ENCODE peak calls at places on chromosomes 1 and 21, in six cellular contexts. O, Z, G, D, R and B are unnamed samples.

GRCh38 chr1:168520052-168520751 is 23.6 kb downstream of the XCL2 start:
- DNase-seq in O (no peak), Z (no peak), G (no peak), D (peak; percentile 42), R (no peak), B (no peak)

GRCh38 chr1:196732526-196732925 is 42.1 kb upstream of the CFHR3 start:
- DNase-seq in O (no peak), Z (no peak), G (no peak), D (no peak), R (no peak), B (no peak)

GRCh38 chr1:227369102-227369760 is 50.9 kb upstream of the CDC42BPA start:
- DNase-seq in O (no peak), Z (no peak), G (no peak), D (no peak), R (no peak), B (no peak)

GRCh38 chr21:29017639-29018237 is 1.4 kb downstream of the RWDD2B start:
- DNase-seq in O (no peak), Z (no peak), G (no peak), D (peak; percentile 22), R (no peak), B (no peak)

GRCh38 chr1:175364424-175365076 is 172.0 kb upstream of the KIAA0040 start:
- DNase-seq in O (no peak), Z (no peak), G (no peak), D (peak; percentile 64), R (no peak), B (no peak)

GRCh38 chr21:29228306-29228705 is 70.4 kb upstream of the BACH1 start:
- DNase-seq in O (no peak), Z (no peak), G (no peak), D (no peak), R (no peak), B (no peak)

GRCh38 chr1:185969028-185969427 is 234.8 kb downstream of the HMCN1 start:
- DNase-seq in O (no peak), Z (peak; percentile 40), G (no peak), D (no peak), R (no peak), B (no peak)

GRCh38 chr1:165965857-165966256 is 138.4 kb downstream of the UCK2 start:
- DNase-seq in O (no peak), Z (no peak), G (no peak), D (no peak), R (no peak), B (no peak)

GRCh38 chr1:170669586-170670332 is 5.8 kb downstream of the PRRX1 start:
- DNase-seq in O (no peak), Z (no peak), G (no peak), D (no peak), R (no peak), B (no peak)

GRCh38 chr1:46458846-46459245 is 30.8 kb upstream of the DMBX1 start:
- DNase-seq in O (no peak), Z (no peak), G (no peak), D (no peak), R (no peak), B (no peak)

GRCh38 chr1:94416901-94417701 is 1.1 kb upstream of the ABCD3 start:
- DNase-seq in O (peak; percentile 59), Z (peak; percentile 32), G (peak; percentile 46), D (no peak), R (peak; percentile 19), B (peak; percentile 56)

GRCh38 chr1:89607888-89608626 is 24.9 kb upstream of the LRRC8C start:
- DNase-seq in O (no peak), Z (no peak), G (no peak), D (no peak), R (no peak), B (no peak)

GRCh38 chr1:79501153-79501552 is 494.6 kb upstream of the ADGRL4 start:
- DNase-seq in O (no peak), Z (no peak), G (no peak), D (no peak), R (no peak), B (no peak)

GRCh38 chr1:86516366-86516765 is 30.5 kb upstream of the CLCA4 start:
- DNase-seq in O (no peak), Z (no peak), G (no peak), D (no peak), R (no peak), B (no peak)

GRCh38 chr1:233241782-233242181 is 53.7 kb downstream of the PCNX2 start:
- DNase-seq in O (no peak), Z (no peak), G (no peak), D (no peak), R (no peak), B (no peak)

GRCh38 chr1:73326663-73327062 is 871.3 kb downstream of the LRRIQ3 start:
- DNase-seq in O (no peak), Z (no peak), G (no peak), D (no peak), R (no peak), B (no peak)

GRCh38 chr1:156904187-156904959 is 10.9 kb downstream of the PEAR1 start:
- DNase-seq in O (no peak), Z (no peak), G (no peak), D (no peak), R (no peak), B (no peak)

GRCh38 chr1:48688102-48688760 is 88.5 kb downstream of the BEND5 start:
- DNase-seq in O (no peak), Z (no peak), G (no peak), D (no peak), R (peak; percentile 15), B (no peak)

GRCh38 chr1:3063379-3064295 is 5.4 kb upstream of the PRDM16 start:
- DNase-seq in O (no peak), Z (no peak), G (no peak), D (no peak), R (no peak), B (no peak)

GRCh38 chr1:13700521-13701273 is 709 bp downstream of the PRDM2 start:
- DNase-seq in O (peak; percentile 38), Z (no peak), G (no peak), D (peak; percentile 64), R (peak; percentile 14), B (peak; percentile 40)

GRCh38 chr1:77940921-77941570 is 37.8 kb downstream of the FUBP1 start:
- DNase-seq in O (no peak), Z (no peak), G (no peak), D (no peak), R (no peak), B (no peak)

GRCh38 chr1:3471356-3472087 is 17.1 kb downstream of the ARHGEF16 start:
- DNase-seq in O (no peak), Z (peak; percentile 55), G (peak; percentile 48), D (no peak), R (no peak), B (no peak)

GRCh38 chr1:160209656-160210046 is 4.5 kb downstream of the PEA15 start:
- DNase-seq in O (no peak), Z (no peak), G (no peak), D (no peak), R (no peak), B (no peak)

GRCh38 chr1:83998205-83998598 is 730 bp downstream of the TTLL7 start:
- DNase-seq in O (peak; percentile 52), Z (no peak), G (peak; percentile 4), D (no peak), R (no peak), B (no peak)

GRCh38 chr1:244952940-244953339 is 88.6 kb upstream of the HNRNPU start:
- DNase-seq in O (no peak), Z (no peak), G (no peak), D (peak; percentile 64), R (peak; percentile 48), B (no peak)

GRCh38 chr21:17462276-17462981 is 50.4 kb upstream of the CXADR start:
- DNase-seq in O (no peak), Z (no peak), G (no peak), D (no peak), R (peak; percentile 59), B (peak; percentile 45)

GRCh38 chr1:167056529-167057296 is 33.5 kb downstream of the GPA33 start:
- DNase-seq in O (no peak), Z (no peak), G (no peak), D (no peak), R (no peak), B (no peak)

GRCh38 chr1:38644092-38644491 is 215.5 kb downstream of the RRAGC start:
- DNase-seq in O (no peak), Z (no peak), G (no peak), D (no peak), R (no peak), B (no peak)

GRCh38 chr1:39632491-39633417 is 6.7 kb downstream of the HEYL start:
- DNase-seq in O (no peak), Z (no peak), G (no peak), D (no peak), R (peak; percentile 49), B (no peak)

GRCh38 chr1:234400773-234401172 is 27.5 kb downstream of the COA6 start:
- DNase-seq in O (no peak), Z (peak; percentile 22), G (no peak), D (peak; percentile 36), R (no peak), B (no peak)

GRCh38 chr1:41884256-41885240 is 34.2 kb downstream of the HIVEP3 start:
- DNase-seq in O (no peak), Z (no peak), G (no peak), D (no peak), R (no peak), B (no peak)

GRCh38 chr1:10074059-10074854 is 41.5 kb downstream of the UBE4B start:
- DNase-seq in O (peak; percentile 8), Z (peak; percentile 88), G (peak; percentile 89), D (peak; percentile 76), R (peak; percentile 3), B (peak; percentile 89)

GRCh38 chr1:45928486-45929205 is 125.2 kb downstream of the MAST2 start:
- DNase-seq in O (no peak), Z (no peak), G (no peak), D (no peak), R (no peak), B (no peak)

GRCh38 chr1:237640011-237640671 is 250.6 kb downstream of the ZP4 start:
- DNase-seq in O (no peak), Z (no peak), G (no peak), D (no peak), R (no peak), B (no peak)

GRCh38 chr1:225554216-225554812 is 98.6 kb downstream of the ENAH start:
- DNase-seq in O (no peak), Z (no peak), G (peak; percentile 39), D (peak; percentile 35), R (peak; percentile 19), B (no peak)

GRCh38 chr1:79386730-79387129 is 380.2 kb upstream of the ADGRL4 start:
- DNase-seq in O (no peak), Z (no peak), G (no peak), D (no peak), R (no peak), B (no peak)

GRCh38 chr1:158999301-159000069 is 10.2 kb upstream of the IFI16 start:
- DNase-seq in O (peak; percentile 65), Z (peak; percentile 94), G (peak; percentile 75), D (no peak), R (peak; percentile 40), B (peak; percentile 70)

GRCh38 chr21:32298148-32298559 is 501 bp upstream of the MRAP start:
- DNase-seq in O (no peak), Z (no peak), G (no peak), D (no peak), R (no peak), B (no peak)

GRCh38 chr1:52920791-52921291 is 699 bp downstream of the ECHDC2 start:
- DNase-seq in O (no peak), Z (no peak), G (no peak), D (no peak), R (peak; percentile 22), B (peak; percentile 45)

GRCh38 chr1:57307382-57307781 is 116.5 kb downstream of the DAB1 start:
- DNase-seq in O (no peak), Z (peak; percentile 22), G (peak; percentile 1), D (peak; percentile 10), R (no peak), B (peak; percentile 23)